ENCODE peak calls at places on chromosomes 16 and 17, in six cellular contexts. One of them, this sample, is unnamed.

GRCh38 chr16:24253192-24253591 is 2.9 kb upstream of the CACNG3 start:
- DNase-seq in choroid plexus epithelial cell: peak; percentile 52
- DNase-seq in cardiac muscle cell: peak; percentile 78
- DNase-seq in psoas muscle: no peak
- DNase-seq in A549: peak; percentile 45
- DNase-seq in HL-60: peak; percentile 22
- DNase-seq in this sample: peak; percentile 24

GRCh38 chr16:795580-796229 is 4.8 kb downstream of the GNG13 start:
- DNase-seq in choroid plexus epithelial cell: no peak
- DNase-seq in cardiac muscle cell: no peak
- DNase-seq in psoas muscle: no peak
- DNase-seq in A549: peak; percentile 70
- DNase-seq in HL-60: no peak
- DNase-seq in this sample: no peak

GRCh38 chr17:10171581-10171981 is 26.8 kb downstream of the GAS7 start:
- DNase-seq in choroid plexus epithelial cell: peak; percentile 78
- DNase-seq in cardiac muscle cell: peak; percentile 26
- DNase-seq in psoas muscle: no peak
- DNase-seq in A549: no peak
- DNase-seq in HL-60: no peak
- DNase-seq in this sample: peak; percentile 37

GRCh38 chr16:2497116-2497630 is 16.6 kb upstream of the ATP6V0C start:
- DNase-seq in choroid plexus epithelial cell: no peak
- DNase-seq in cardiac muscle cell: no peak
- DNase-seq in psoas muscle: peak; percentile 77
- DNase-seq in A549: no peak
- DNase-seq in HL-60: no peak
- DNase-seq in this sample: peak; percentile 58

GRCh38 chr16:74563828-74564263 is 43.1 kb downstream of the GLG1 start:
- DNase-seq in choroid plexus epithelial cell: peak; percentile 48
- DNase-seq in cardiac muscle cell: no peak
- DNase-seq in psoas muscle: peak; percentile 27
- DNase-seq in A549: no peak
- DNase-seq in HL-60: peak; percentile 91
- DNase-seq in this sample: peak; percentile 27

GRCh38 chr17:42865638-42866094 is 14.7 kb downstream of the AOC3 start:
- DNase-seq in choroid plexus epithelial cell: no peak
- DNase-seq in cardiac muscle cell: no peak
- DNase-seq in psoas muscle: no peak
- DNase-seq in A549: no peak
- DNase-seq in HL-60: no peak
- DNase-seq in this sample: no peak

GRCh38 chr17:71631483-71631882 is 489.3 kb upstream of the SOX9 start:
- DNase-seq in choroid plexus epithelial cell: peak; percentile 29
- DNase-seq in cardiac muscle cell: no peak
- DNase-seq in psoas muscle: no peak
- DNase-seq in A549: no peak
- DNase-seq in HL-60: no peak
- DNase-seq in this sample: peak; percentile 86

GRCh38 chr17:73610331-73610911 is 33.8 kb downstream of the SDK2 start:
- DNase-seq in choroid plexus epithelial cell: no peak
- DNase-seq in cardiac muscle cell: no peak
- DNase-seq in psoas muscle: no peak
- DNase-seq in A549: no peak
- DNase-seq in HL-60: no peak
- DNase-seq in this sample: peak; percentile 5

GRCh38 chr17:81868674-81869220 is 2.4 kb downstream of the ARHGDIA start:
- DNase-seq in choroid plexus epithelial cell: peak; percentile 92
- DNase-seq in cardiac muscle cell: peak; percentile 25
- DNase-seq in psoas muscle: peak; percentile 69
- DNase-seq in A549: peak; percentile 58
- DNase-seq in HL-60: peak; percentile 33
- DNase-seq in this sample: peak; percentile 88

GRCh38 chr17:7438050-7438614 is 1.2 kb upstream of the FGF11 start:
- DNase-seq in choroid plexus epithelial cell: no peak
- DNase-seq in cardiac muscle cell: peak; percentile 84
- DNase-seq in psoas muscle: peak; percentile 76
- DNase-seq in A549: no peak
- DNase-seq in HL-60: peak; percentile 60
- DNase-seq in this sample: no peak

GRCh38 chr16:49150341-49150740 is 131.3 kb downstream of the CBLN1 start:
- DNase-seq in choroid plexus epithelial cell: no peak
- DNase-seq in cardiac muscle cell: no peak
- DNase-seq in psoas muscle: no peak
- DNase-seq in A549: no peak
- DNase-seq in HL-60: no peak
- DNase-seq in this sample: no peak

GRCh38 chr17:9217151-9218067 is 196.1 kb downstream of the NTN1 start:
- DNase-seq in choroid plexus epithelial cell: peak; percentile 83
- DNase-seq in cardiac muscle cell: no peak
- DNase-seq in psoas muscle: no peak
- DNase-seq in A549: no peak
- DNase-seq in HL-60: no peak
- DNase-seq in this sample: peak; percentile 91

GRCh38 chr16:4660454-4661007 is 32.8 kb upstream of the NUDT16L1 start:
- DNase-seq in choroid plexus epithelial cell: peak; percentile 45
- DNase-seq in cardiac muscle cell: peak; percentile 14
- DNase-seq in psoas muscle: peak; percentile 58
- DNase-seq in A549: no peak
- DNase-seq in HL-60: no peak
- DNase-seq in this sample: peak; percentile 31

GRCh38 chr17:29613856-29614255 is 8.9 kb downstream of the CORO6 start:
- DNase-seq in choroid plexus epithelial cell: no peak
- DNase-seq in cardiac muscle cell: no peak
- DNase-seq in psoas muscle: peak; percentile 52
- DNase-seq in A549: no peak
- DNase-seq in HL-60: no peak
- DNase-seq in this sample: no peak

GRCh38 chr17:29612404-29613370 is 10.0 kb downstream of the CORO6 start:
- DNase-seq in choroid plexus epithelial cell: no peak
- DNase-seq in cardiac muscle cell: no peak
- DNase-seq in psoas muscle: no peak
- DNase-seq in A549: no peak
- DNase-seq in HL-60: no peak
- DNase-seq in this sample: no peak

GRCh38 chr17:29612094-29612403 is 10.7 kb downstream of the CORO6 start:
- DNase-seq in choroid plexus epithelial cell: no peak
- DNase-seq in cardiac muscle cell: no peak
- DNase-seq in psoas muscle: no peak
- DNase-seq in A549: no peak
- DNase-seq in HL-60: no peak
- DNase-seq in this sample: no peak

GRCh38 chr17:29614345-29615047 is 8.2 kb downstream of the CORO6 start:
- DNase-seq in choroid plexus epithelial cell: no peak
- DNase-seq in cardiac muscle cell: no peak
- DNase-seq in psoas muscle: no peak
- DNase-seq in A549: no peak
- DNase-seq in HL-60: no peak
- DNase-seq in this sample: no peak

DNA sequence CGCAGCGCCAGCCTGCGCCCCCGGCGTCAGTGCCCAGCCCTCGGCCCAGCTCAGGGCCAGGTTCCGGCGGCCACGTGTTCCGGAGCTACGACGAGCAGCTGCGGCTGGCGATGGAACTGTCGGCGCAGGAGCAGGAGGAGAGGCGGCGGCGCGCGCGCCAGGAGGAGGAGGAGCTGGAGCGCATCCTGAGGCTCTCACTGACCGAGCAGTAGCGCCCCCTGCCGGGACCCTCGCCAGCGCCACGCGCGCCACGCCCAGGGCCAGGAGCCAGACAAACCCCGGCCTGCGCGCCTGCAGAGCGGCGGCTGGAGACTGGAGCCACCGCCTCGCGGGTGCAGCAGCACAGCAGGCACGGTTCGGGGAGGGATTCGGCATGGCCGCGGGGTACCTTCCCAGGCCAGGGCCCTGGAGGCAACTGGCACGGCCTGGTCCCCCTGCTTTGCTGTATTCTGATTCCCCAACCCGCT is 9.3 kb downstream of the CORO6 start:
- DNase-seq in choroid plexus epithelial cell: peak; percentile 93
- DNase-seq in cardiac muscle cell: peak; percentile 90
- DNase-seq in psoas muscle: peak; percentile 96
- DNase-seq in A549: no peak
- DNase-seq in HL-60: peak; percentile 72
- DNase-seq in this sample: peak; percentile 83
- H3K4me3 ChIP-seq in choroid plexus epithelial cell: peak overlapping the region; percentile 42
- H3K4me3 ChIP-seq in cardiac muscle cell: no peak overlapping the region
- H3K4me3 ChIP-seq in psoas muscle: peak overlapping the region; percentile 40
- H3K4me3 ChIP-seq in A549: peak overlapping the region; percentile 23
- H3K4me3 ChIP-seq in HL-60: no peak overlapping the region
- H3K4me3 ChIP-seq in this sample: peak overlapping the region; percentile 43

GRCh38 chr16:81445926-81446317 is 1.3 kb downstream of the CMIP start:
- DNase-seq in choroid plexus epithelial cell: no peak
- DNase-seq in cardiac muscle cell: peak; percentile 57
- DNase-seq in psoas muscle: no peak
- DNase-seq in A549: no peak
- DNase-seq in HL-60: no peak
- DNase-seq in this sample: no peak

GRCh38 chr16:81443688-81444447 is 740 bp upstream of the CMIP start:
- DNase-seq in choroid plexus epithelial cell: no peak
- DNase-seq in cardiac muscle cell: no peak
- DNase-seq in psoas muscle: peak; percentile 48
- DNase-seq in A549: no peak
- DNase-seq in HL-60: no peak
- DNase-seq in this sample: no peak

GRCh38 chr16:81446318-81447275 is 2.0 kb downstream of the CMIP start:
- DNase-seq in choroid plexus epithelial cell: no peak
- DNase-seq in cardiac muscle cell: no peak
- DNase-seq in psoas muscle: no peak
- DNase-seq in A549: peak; percentile 79
- DNase-seq in HL-60: peak; percentile 28
- DNase-seq in this sample: peak; percentile 57

GRCh38 chr16:81444448-81445121 is at the start of gene CMIP:
- DNase-seq in choroid plexus epithelial cell: peak; percentile 75
- DNase-seq in cardiac muscle cell: peak; percentile 92
- DNase-seq in psoas muscle: peak; percentile 87
- DNase-seq in A549: peak; percentile 84
- DNase-seq in HL-60: peak; percentile 52
- DNase-seq in this sample: peak; percentile 78

DNA sequence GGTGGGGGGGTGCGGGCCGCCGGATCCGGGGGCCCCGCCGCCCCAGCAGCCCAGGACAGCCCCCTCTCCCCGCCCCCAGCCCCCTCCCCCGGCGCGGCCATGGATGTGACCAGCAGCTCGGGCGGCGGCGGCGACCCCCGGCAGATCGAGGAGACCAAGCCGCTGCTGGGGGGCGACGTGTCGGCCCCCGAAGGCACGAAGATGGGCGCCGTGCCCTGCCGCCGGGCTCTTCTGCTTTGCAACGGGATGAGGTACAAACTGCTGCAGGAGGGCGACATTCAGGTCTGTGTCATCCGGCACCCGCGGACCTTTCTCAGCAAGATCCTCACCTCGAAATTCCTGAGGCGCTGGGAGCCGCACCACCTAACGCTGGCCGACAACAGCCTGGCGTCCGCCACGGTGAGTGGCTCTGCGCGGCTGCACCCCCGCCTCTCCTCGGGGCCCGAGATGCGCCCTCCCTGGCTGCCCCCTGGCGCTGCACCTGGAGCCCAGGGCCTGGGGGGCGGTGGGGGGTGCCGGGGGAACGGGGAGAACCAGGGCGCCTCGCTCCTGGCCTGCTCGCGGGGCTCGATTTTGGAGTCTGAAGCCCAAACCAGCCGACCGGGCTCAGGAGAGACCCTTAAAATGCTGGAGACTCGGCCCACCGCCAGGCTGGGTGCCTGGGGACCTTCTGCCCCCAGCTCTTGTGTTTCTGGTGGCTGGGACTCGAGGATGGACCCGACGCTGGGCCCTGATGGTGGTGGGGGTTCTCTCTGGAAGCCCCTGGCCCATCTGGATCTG is 725 bp downstream of the CMIP start:
- DNase-seq in choroid plexus epithelial cell: peak; percentile 44
- DNase-seq in cardiac muscle cell: peak; percentile 63
- DNase-seq in psoas muscle: peak; percentile 33
- DNase-seq in A549: peak; percentile 61
- DNase-seq in HL-60: peak; percentile 6
- DNase-seq in this sample: peak; percentile 21
- TF ChIP-seq CTCF in choroid plexus epithelial cell: peak; percentile 32
- TF ChIP-seq CTCF in cardiac muscle cell: peak; percentile 23
- TF ChIP-seq CTCF in psoas muscle: no peak
- TF ChIP-seq CTCF in A549: peak; percentile 12
- TF ChIP-seq CTCF in HL-60: no peak
- TF ChIP-seq CTCF in this sample: peak; percentile 26

GRCh38 chr17:64025732-64026294 is 5.4 kb upstream of the ICAM2 start:
- DNase-seq in choroid plexus epithelial cell: peak; percentile 79
- DNase-seq in cardiac muscle cell: peak; percentile 83
- DNase-seq in psoas muscle: peak; percentile 79
- DNase-seq in A549: peak; percentile 81
- DNase-seq in HL-60: peak; percentile 84
- DNase-seq in this sample: peak; percentile 61
- H3K4me3 ChIP-seq in choroid plexus epithelial cell: no peak overlapping the region
- H3K4me3 ChIP-seq in cardiac muscle cell: no peak overlapping the region
- H3K4me3 ChIP-seq in psoas muscle: peak overlapping the region; percentile 53
- H3K4me3 ChIP-seq in A549: peak overlapping the region; percentile 35
- H3K4me3 ChIP-seq in HL-60: no peak overlapping the region
- H3K4me3 ChIP-seq in this sample: peak overlapping the region; percentile 12

GRCh38 chr17:48068491-48068961 is 20.4 kb downstream of the NFE2L1 start:
- DNase-seq in choroid plexus epithelial cell: peak; percentile 56
- DNase-seq in cardiac muscle cell: no peak
- DNase-seq in psoas muscle: no peak
- DNase-seq in A549: peak; percentile 76
- DNase-seq in HL-60: peak; percentile 18
- DNase-seq in this sample: peak; percentile 73

GRCh38 chr17:48077555-48077954 is 23.7 kb downstream of the CBX1 start:
- DNase-seq in choroid plexus epithelial cell: no peak
- DNase-seq in cardiac muscle cell: no peak
- DNase-seq in psoas muscle: no peak
- DNase-seq in A549: no peak
- DNase-seq in HL-60: no peak
- DNase-seq in this sample: no peak

GRCh38 chr17:48070195-48070594 is 22.0 kb downstream of the NFE2L1 start:
- DNase-seq in choroid plexus epithelial cell: no peak
- DNase-seq in cardiac muscle cell: no peak
- DNase-seq in psoas muscle: no peak
- DNase-seq in A549: no peak
- DNase-seq in HL-60: no peak
- DNase-seq in this sample: no peak

GRCh38 chr17:48071654-48072053 is 23.5 kb downstream of the NFE2L1 start:
- DNase-seq in choroid plexus epithelial cell: no peak
- DNase-seq in cardiac muscle cell: no peak
- DNase-seq in psoas muscle: no peak
- DNase-seq in A549: no peak
- DNase-seq in HL-60: no peak
- DNase-seq in this sample: peak; percentile 70

DNA sequence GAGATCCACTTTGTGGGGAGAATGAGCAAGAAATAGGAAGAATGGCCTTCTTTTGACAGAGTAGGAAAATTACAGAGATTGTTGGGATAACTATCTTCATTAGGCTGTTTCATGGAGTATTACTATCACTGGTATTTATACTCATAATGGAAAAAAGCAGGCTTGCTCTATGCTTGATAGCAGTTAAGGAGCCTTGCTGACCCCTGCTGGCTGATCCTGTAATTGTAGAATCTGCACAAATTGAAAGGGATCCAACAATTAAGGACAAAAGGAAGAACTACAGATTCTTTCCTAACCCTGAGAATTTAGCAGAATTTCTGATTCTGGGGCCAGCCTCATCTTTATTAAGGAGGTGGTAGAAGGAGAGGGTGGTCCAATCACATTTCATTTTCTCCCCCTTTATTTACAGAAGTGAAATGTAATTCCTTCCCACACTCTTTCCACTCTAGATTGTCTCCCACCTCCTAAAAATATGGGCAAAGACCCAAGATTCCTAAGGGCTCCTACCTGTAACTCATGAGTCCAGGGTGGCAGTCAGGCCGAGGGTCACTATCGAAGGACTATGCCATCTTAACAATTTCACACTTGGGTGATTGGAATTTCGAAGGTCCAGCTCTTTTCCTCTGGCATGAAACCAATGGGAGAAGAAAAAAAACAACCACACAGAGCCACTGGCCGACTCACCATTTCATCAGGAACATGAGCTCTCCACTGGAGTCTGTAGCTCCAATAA is 26.3 kb downstream of the NFE2L1 start:
- DNase-seq in choroid plexus epithelial cell: peak; percentile 88
- DNase-seq in cardiac muscle cell: peak; percentile 73
- DNase-seq in psoas muscle: peak; percentile 58
- DNase-seq in A549: peak; percentile 72
- DNase-seq in HL-60: peak; percentile 73
- DNase-seq in this sample: peak; percentile 82
- TF ChIP-seq CTCF in choroid plexus epithelial cell: peak; percentile 86
- TF ChIP-seq CTCF in cardiac muscle cell: peak; percentile 82
- TF ChIP-seq CTCF in psoas muscle: peak; percentile 87
- TF ChIP-seq CTCF in A549: peak; percentile 96
- TF ChIP-seq CTCF in HL-60: peak; percentile 71
- TF ChIP-seq CTCF in this sample: peak; percentile 88

This sample was measured in AG10803.